ENCODE peak calls at places on chromosomes 11 and 22, in six cellular contexts. I is neuronal stem cell, G is mesenchymal stem cell, J is H9, Q is H1, D is trophoblast cell. F is an unnamed sample.
A peak's percentile ranks its signal among the peaks of the same experiment; 100 is the strongest.

GRCh38 chr22:20453222-20453621 is 15.6 kb upstream of the SCARF2 start:
- DNase-seq in I (no peak), G (no peak), J (no peak), Q (no peak), D (no peak), F (no peak)

GRCh38 chr11:1852885-1853284 is at the start of gene LSP1:
- DNase-seq in I (no peak), G (no peak), J (no peak), Q (no peak), D (no peak), F (no peak)

GRCh38 chr11:20589796-20590195 is 9.6 kb upstream of the SLC6A5 start:
- DNase-seq in I (no peak), G (no peak), J (no peak), Q (no peak), D (no peak), F (no peak)

GRCh38 chr11:46273511-46274205 is 3.8 kb upstream of the CREB3L1 start:
- DNase-seq in I (no peak), G (no peak), J (no peak), Q (no peak), D (no peak), F (no peak)

GRCh38 chr11:18699848-18700261 is 1.3 kb downstream of the TMEM86A start:
- DNase-seq in I (no peak), G (no peak), J (no peak), Q (no peak), D (no peak), F (no peak)

GRCh38 chr22:26918236-26918635 is 260.8 kb downstream of the MIAT start:
- DNase-seq in I (no peak), G (no peak), J (no peak), Q (no peak), D (no peak), F (no peak)

GRCh38 chr11:42996742-42997307 is 315.0 kb upstream of the API5 start:
- DNase-seq in I (no peak), G (no peak), J (no peak), Q (no peak), D (no peak), F (no peak)

GRCh38 chr22:20572132-20572802 is 64.9 kb downstream of the MED15 start:
- DNase-seq in I (no peak), G (no peak), J (no peak), Q (no peak), D (no peak), F (no peak)

GRCh38 chr11:75689861-75690641 is 21.2 kb upstream of the MAP6 start:
- DNase-seq in I (no peak), G (no peak), J (no peak), Q (no peak), D (no peak), F (no peak)

GRCh38 chr11:18259259-18259658 is 6.8 kb upstream of the SAA1 start:
- DNase-seq in I (no peak), G (no peak), J (no peak), Q (no peak), D (no peak), F (no peak)

GRCh38 chr11:289145-289705 is 299 bp downstream of the PGGHG start:
- DNase-seq in I (no peak), G (no peak), J (no peak), Q (peak; percentile 46), D (no peak), F (no peak)

GRCh38 chr11:64874841-64875240 is 3.6 kb downstream of the EHD1 start:
- DNase-seq in I (no peak), G (no peak), J (no peak), Q (no peak), D (no peak), F (no peak)

GRCh38 chr22:19173047-19174035 is 5.2 kb downstream of the SLC25A1 start:
- DNase-seq in I (no peak), G (no peak), J (no peak), Q (no peak), D (no peak), F (no peak)

GRCh38 chr11:100684101-100685065 is 2.7 kb upstream of the ARHGAP42 start:
- DNase-seq in I (no peak), G (no peak), J (no peak), Q (no peak), D (no peak), F (no peak)

GRCh38 chr11:40188848-40189247 is 1270.6 kb downstream of the LRRC4C start:
- DNase-seq in I (no peak), G (no peak), J (no peak), Q (no peak), D (no peak), F (no peak)

GRCh38 chr11:68890490-68891231 is 13.0 kb downstream of the MRPL21 start:
- DNase-seq in I (no peak), G (no peak), J (no peak), Q (no peak), D (no peak), F (peak; percentile 64)

GRCh38 chr22:35966314-35967045 is 62.1 kb downstream of the RBFOX2 start:
- DNase-seq in I (no peak), G (no peak), J (no peak), Q (no peak), D (peak; percentile 32), F (peak; percentile 35)

GRCh38 chr11:61507962-61508824 is at the start of gene LRRC10B:
- DNase-seq in I (peak; percentile 86), G (no peak), J (peak; percentile 95), Q (peak; percentile 89), D (peak; percentile 30), F (no peak)

GRCh38 chr11:86991341-86991740 is 36.1 kb upstream of the FZD4 start:
- DNase-seq in I (no peak), G (no peak), J (no peak), Q (no peak), D (no peak), F (no peak)
- H3K18ac ChIP-seq in I (no peak overlapping the region), G (no peak overlapping the region), J (no peak overlapping the region), Q (no peak overlapping the region), D (no peak overlapping the region), F (no peak overlapping the region)

DNA sequence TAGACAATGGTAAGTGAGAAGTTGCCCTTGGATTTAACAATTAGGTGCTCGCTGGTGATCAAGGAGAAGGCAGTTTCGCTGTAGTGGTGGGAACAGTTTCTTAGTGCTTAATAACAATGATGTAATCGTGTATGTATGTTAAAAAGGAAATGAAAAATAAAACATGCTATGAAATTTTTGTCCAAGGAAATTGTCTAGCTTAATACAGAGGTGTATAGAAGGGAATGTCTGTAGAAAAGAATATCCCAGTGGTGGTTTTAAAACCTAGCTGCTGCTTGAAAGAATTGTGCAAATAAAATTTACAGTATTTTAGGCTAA is 53.1 kb downstream of the SWAP70 start:
- DNase-seq in I (no peak), G (no peak), J (no peak), Q (no peak), D (no peak), F (no peak)
- H3K14ac ChIP-seq in I (no peak overlapping the region), G (no peak overlapping the region), J (no peak overlapping the region), Q (no peak overlapping the region), D (no peak overlapping the region), F (no peak overlapping the region)

GRCh38 chr22:39173787-39174497 is 21.5 kb upstream of the CBX7 start:
- DNase-seq in I (no peak), G (no peak), J (no peak), Q (no peak), D (no peak), F (no peak)
- H3K18ac ChIP-seq in I (peak overlapping the region; percentile 71), G (peak overlapping the region; percentile 97), J (peak overlapping the region; percentile 98), Q (peak overlapping the region; percentile 93), D (peak overlapping the region; percentile 96), F (peak overlapping the region; percentile 89)

DNA sequence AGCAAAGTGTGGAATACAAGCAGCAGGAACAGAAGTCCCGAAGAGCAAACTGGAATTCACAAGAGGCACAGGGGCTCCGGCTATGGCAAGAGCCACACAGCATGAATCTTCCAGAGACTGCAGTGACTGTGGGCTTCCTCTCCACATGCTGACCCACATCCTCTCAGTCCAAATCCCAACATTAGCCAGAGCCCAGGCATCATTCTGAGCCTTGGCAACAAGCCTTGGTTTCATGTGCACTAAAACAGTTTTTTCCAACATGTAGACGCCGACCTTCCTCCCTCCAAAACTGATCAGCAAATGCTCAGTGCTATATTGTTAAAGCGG is 91.7 kb upstream of the CSNK2A3 start:
- DNase-seq in I (no peak), G (no peak), J (no peak), Q (no peak), D (no peak), F (no peak)
- H3K14ac ChIP-seq in I (no peak overlapping the region), G (no peak overlapping the region), J (no peak overlapping the region), Q (no peak overlapping the region), D (no peak overlapping the region), F (no peak overlapping the region)